ENCODE peak calls at places on chromosomes 12 and 14, in seven cellular contexts. C, U, G, P, T, V and J are unnamed samples. For H3K4me1, the result is how much of the 10 kb centered on the place peaks cover.

GRCh38 chr12:96981053-96981452 is 74.0 kb downstream of the NEDD1 start:
- DNase-seq in C (no peak), U (no peak), G (no peak), P (peak), T (no peak), V (no peak), J (no peak)

GRCh38 chr12:1797991-1798733 is 22.2 kb upstream of the LRTM2 start:
- DNase-seq in C (no peak), U (no peak), G (no peak), P (no peak), T (peak), V (no peak), J (no peak)

GRCh38 chr14:89589400-89590128 is 172.5 kb upstream of the FOXN3 start:
- DNase-seq in C (no peak), U (no peak), G (peak), P (no peak), T (no peak), V (peak), J (no peak)

GRCh38 chr12:62050785-62051184 is 209.4 kb upstream of the USP15 start:
- DNase-seq in C (no peak), U (no peak), G (no peak), P (no peak), T (no peak), V (no peak), J (no peak)

GRCh38 chr12:130298322-130298721 is 39.4 kb upstream of the PIWIL1 start:
- DNase-seq in C (no peak), U (no peak), G (no peak), P (no peak), T (no peak), V (no peak), J (no peak)

GRCh38 chr12:124626841-124627502 is 59.6 kb upstream of the NCOR2 start:
- DNase-seq in C (no peak), U (peak), G (peak), P (no peak), T (no peak), V (peak), J (no peak)

GRCh38 chr14:34301107-34301734 is 160.8 kb downstream of the SPTSSA start:
- DNase-seq in C (no peak), U (no peak), G (no peak), P (peak), T (no peak), V (no peak), J (peak)

GRCh38 chr12:4118601-4119156 is 154.9 kb upstream of the CCND2 start:
- DNase-seq in C (no peak), U (no peak), G (no peak), P (no peak), T (no peak), V (no peak), J (no peak)

GRCh38 chr12:47504775-47505446 is 200.9 kb downstream of the RPAP3 start:
- DNase-seq in C (no peak), U (no peak), G (no peak), P (peak), T (no peak), V (no peak), J (no peak)

GRCh38 chr14:61930101-61930857 is 168.1 kb downstream of the SNAPC1 start:
- DNase-seq in C (no peak), U (no peak), G (no peak), P (no peak), T (no peak), V (no peak), J (no peak)
- H3K4me1 ChIP-seq in C (under half), U (under half), G (under half), P (half or more), T (under half), V (under half), J (under half)

DNA sequence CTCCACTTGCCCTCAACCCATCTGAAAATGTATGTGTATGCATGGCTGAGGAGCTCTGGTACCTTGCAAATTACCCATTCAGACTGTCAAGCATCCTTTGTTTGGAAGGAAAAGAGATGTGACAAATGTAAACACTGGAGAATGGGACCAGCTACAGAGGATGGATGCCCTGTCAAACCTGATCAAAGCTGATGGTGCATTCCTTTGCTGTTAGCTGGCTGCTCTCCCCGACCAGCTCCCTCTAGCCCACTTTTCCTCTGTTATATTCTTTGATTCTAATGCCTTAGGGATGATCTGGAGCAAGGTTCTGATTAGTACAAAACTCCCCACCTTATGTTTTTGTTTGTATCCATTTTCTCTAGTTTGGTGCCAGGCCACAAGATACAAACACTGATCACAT is 310.3 kb downstream of the C12orf75 start:
- DNase-seq in C (no peak), U (no peak), G (no peak), P (peak), T (no peak), V (no peak), J (no peak)
- H3K4me3 ChIP-seq in C (no peak), U (no peak), G (no peak), P (no peak), T (no peak), V (no peak), J (no peak)

GRCh38 chr12:56635539-56636117 is 5.5 kb upstream of the BAZ2A start:
- DNase-seq in C (no peak), U (no peak), G (no peak), P (no peak), T (peak), V (no peak), J (no peak)
- H3K4me1 ChIP-seq in C (half or more), U (half or more), G (half or more), P (under half), T (half or more), V (under half), J (under half)

DNA sequence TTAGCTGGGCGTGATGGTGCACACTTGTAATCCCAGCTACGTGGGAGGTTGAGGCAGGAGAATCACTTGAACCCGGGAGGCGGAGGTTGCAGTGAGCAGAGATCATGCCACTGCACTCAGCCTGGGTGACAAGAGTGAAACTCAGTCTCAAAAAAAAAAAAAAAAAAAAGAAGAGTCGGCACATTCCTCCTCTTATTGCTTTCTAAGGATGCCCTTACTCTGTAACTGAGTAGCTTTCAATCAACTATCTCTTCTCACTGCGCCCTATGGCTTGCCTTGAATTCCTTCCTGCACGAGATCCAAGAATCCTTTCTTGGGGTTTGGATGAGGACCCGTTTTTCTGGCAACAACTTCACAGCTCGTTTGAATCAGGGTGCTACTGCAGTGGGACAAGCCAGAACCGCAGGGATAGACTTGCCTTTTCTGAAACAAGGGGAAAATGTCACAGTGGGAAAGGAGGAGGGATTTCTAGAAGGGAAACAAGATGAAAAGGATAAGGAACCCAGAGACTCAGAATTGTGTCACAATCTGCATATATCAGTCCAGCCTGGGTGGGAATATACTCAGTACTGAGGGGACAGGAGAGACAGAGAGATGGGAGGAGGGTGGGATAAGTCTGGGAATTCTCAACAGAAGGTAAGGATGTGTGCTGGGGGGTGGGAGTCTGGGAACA is 16.1 kb upstream of the RND1 start:
- DNase-seq in C (no peak), U (no peak), G (no peak), P (no peak), T (no peak), V (no peak), J (no peak)
- H3K4me3 ChIP-seq in C (no peak), U (peak), G (peak), P (peak), T (peak), V (no peak), J (no peak)

GRCh38 chr14:104974665-104975390 is 3.3 kb downstream of the AHNAK2 start:
- DNase-seq in C (no peak), U (no peak), G (peak), P (no peak), T (no peak), V (peak), J (no peak)
- H3K4me1 ChIP-seq in C (half or more), U (half or more), G (half or more), P (half or more), T (half or more), V (under half), J (under half)

DNA sequence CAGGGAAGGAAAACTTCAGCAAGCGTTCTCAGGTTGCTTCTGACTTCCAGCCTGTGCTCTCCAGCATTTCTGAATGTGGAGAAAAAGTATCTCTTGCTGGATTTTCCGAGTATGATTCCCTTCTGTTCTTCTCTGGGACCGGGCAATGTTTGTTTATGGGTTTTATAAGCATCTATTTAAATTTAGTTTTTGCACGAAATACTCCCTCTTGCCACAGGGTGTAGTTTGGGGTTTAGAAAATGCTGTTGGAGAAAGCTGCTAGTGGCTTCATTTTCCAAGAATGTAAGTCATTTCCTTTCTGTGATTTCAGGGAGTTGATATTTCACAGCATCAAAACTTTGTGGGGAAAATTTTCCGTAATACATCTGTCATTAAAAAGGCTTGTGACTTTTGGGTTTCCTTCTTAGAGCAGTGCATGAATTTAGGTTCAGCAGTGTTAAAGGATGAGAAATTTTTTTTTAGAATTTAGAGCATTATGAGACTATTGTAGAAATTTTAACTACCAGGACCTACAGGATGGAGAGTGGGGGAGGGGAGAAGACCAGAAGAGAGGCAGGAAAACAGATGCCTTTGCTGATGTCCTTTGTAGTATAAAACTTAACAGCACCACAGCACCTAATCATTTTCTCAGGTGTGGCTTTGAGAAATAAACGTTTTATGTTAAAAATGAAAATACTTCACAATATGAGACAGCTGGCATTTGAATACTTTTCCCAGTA is 1.5 kb downstream of the FRMD6 start:
- DNase-seq in C (no peak), U (no peak), G (no peak), P (peak), T (no peak), V (no peak), J (no peak)
- H3K4me3 ChIP-seq in C (peak), U (peak), G (peak), P (peak), T (peak), V (peak), J (peak)

DNA sequence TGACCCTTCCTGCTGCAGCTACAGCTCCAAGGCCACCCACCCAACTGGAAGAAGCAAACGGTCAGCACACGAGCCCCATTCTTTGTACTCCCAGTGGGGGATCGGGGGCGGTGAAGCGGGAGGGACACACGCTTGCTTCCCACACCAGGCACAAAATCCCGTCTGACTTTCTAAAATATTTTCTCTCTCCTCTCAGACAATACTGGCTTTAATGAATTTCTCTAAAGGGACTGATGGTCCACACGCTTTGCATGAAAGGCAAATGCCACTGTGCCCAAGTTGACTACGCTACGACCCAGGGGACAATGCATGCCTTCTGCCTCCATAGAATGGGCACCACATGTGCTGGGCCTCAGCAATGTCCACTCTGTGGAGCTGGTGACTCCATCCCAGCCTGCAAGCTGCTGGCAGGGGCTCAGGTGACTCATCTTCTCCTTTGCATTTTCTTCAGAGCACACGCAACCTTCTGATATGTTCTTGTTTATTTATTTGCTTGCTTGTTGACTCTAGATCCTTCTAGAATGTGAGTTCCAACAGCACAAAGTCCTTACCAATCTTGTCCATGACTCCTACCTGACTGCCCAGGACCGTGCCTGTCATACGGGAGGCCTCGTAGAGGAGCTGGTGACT is 15.6 kb downstream of the SYNE3 start:
- DNase-seq in C (no peak), U (peak), G (peak), P (peak), T (no peak), V (peak), J (peak)
- H3K4me1 ChIP-seq in C (under half), U (half or more), G (half or more), P (under half), T (under half), V (under half), J (under half)